ENCODE peak calls at places on chromosome 14, in seven cellular contexts. J is activated CD4-positive, alpha-beta T cell treated with anti-CD3 and anti-CD28 coated beads, Interleukin-2, amount 50 U/mL, for 4 hours; R is Kasumi-1; B is vagina; X is SW480; P is caudate nucleus; Z is smooth muscle cell of the brain vasculature. G is an unnamed sample.
A peak's percentile ranks its signal among the peaks of the same experiment; 100 is the strongest.

GRCh38 chr14:55086939-55087338 is 35.5 kb downstream of the MAPK1IP1L start:
- DNase-seq in B (no peak), P (no peak), X (no peak), R (no peak), Z (no peak), J (no peak), G (no peak)

GRCh38 chr14:21104448-21105060 is 3.7 kb downstream of the TMEM253 start:
- DNase-seq in R (peak; percentile 84), P (peak; percentile 76), X (peak; percentile 87), J (peak; percentile 50), Z (peak; percentile 61), B (no peak), G (no peak)

GRCh38 chr14:72826039-72826438 is 67.9 kb downstream of the DPF3 start:
- DNase-seq in J (no peak), X (no peak), P (no peak), R (no peak), Z (no peak), B (no peak), G (no peak)

GRCh38 chr14:98501335-98501734 is 770.7 kb downstream of the BCL11B start:
- DNase-seq in Z (no peak), X (peak; percentile 63), P (no peak), J (no peak), R (no peak), B (no peak), G (peak; percentile 92)

GRCh38 chr14:93303659-93304058 is 29.2 kb downstream of the BTBD7 start:
- DNase-seq in J (no peak), X (no peak), R (no peak), Z (no peak), P (no peak), B (no peak), G (no peak)

GRCh38 chr14:51597511-51597920 is 54.2 kb upstream of the FRMD6 start:
- DNase-seq in P (no peak), Z (no peak), J (no peak), B (no peak), X (no peak), R (no peak), G (no peak)

GRCh38 chr14:105192866-105193731 is 12.0 kb upstream of the NUDT14 start:
- DNase-seq in B (no peak), P (no peak), R (peak; percentile 50), Z (no peak), X (no peak), J (peak; percentile 29), G (no peak)

GRCh38 chr14:55077691-55078151 is 26.3 kb downstream of the MAPK1IP1L start:
- DNase-seq in X (peak; percentile 91), P (no peak), B (no peak), J (no peak), R (no peak), Z (no peak), G (peak; percentile 95)

GRCh38 chr14:75323571-75323970 is 44.9 kb downstream of the FOS start:
- DNase-seq in R (no peak), B (no peak), J (no peak), Z (no peak), P (no peak), X (no peak), G (no peak)

GRCh38 chr14:36111822-36112583 is 64.5 kb downstream of the PTCSC3 start:
- DNase-seq in Z (no peak), B (no peak), R (no peak), P (no peak), J (no peak), X (no peak), G (no peak)

GRCh38 chr14:21275261-21275858 is 4.5 kb upstream of the RPGRIP1 start:
- DNase-seq in B (no peak), P (no peak), R (no peak), X (no peak), Z (no peak), J (no peak), G (no peak)

GRCh38 chr14:69093551-69094421 is 59.1 kb downstream of the DCAF5 start:
- DNase-seq in Z (peak; percentile 40), P (no peak), X (peak; percentile 79), J (no peak), R (peak; percentile 22), B (no peak), G (no peak)

GRCh38 chr14:72416892-72417291 is 477.0 kb downstream of the DPF3 start:
- DNase-seq in X (peak; percentile 78), Z (no peak), J (no peak), P (no peak), R (peak; percentile 34), B (no peak), G (no peak)

GRCh38 chr14:102295301-102295700 is 9.7 kb downstream of the MOK start:
- DNase-seq in P (no peak), X (no peak), R (peak; percentile 42), Z (no peak), B (no peak), J (no peak), G (no peak)

GRCh38 chr14:103052407-103052806 is 4.9 kb downstream of the CDC42BPB start:
- DNase-seq in X (no peak), Z (no peak), J (no peak), B (no peak), R (peak; percentile 79), P (no peak), G (no peak)

GRCh38 chr14:101086926-101087325 is 183.4 kb upstream of the RTL1 start:
- DNase-seq in P (no peak), J (no peak), R (no peak), B (no peak), X (no peak), Z (no peak), G (no peak)

GRCh38 chr14:105075364-105076295 is 10.4 kb upstream of the GPR132 start:
- DNase-seq in B (peak; percentile 84), R (peak; percentile 81), Z (no peak), J (no peak), X (no peak), P (no peak), G (no peak)

GRCh38 chr14:39229222-39229543 is 4.5 kb upstream of the MIA2 start:
- DNase-seq in P (no peak), B (no peak), J (peak; percentile 11), X (no peak), Z (no peak), R (peak; percentile 44), G (no peak)

GRCh38 chr14:76227450-76228050 is 75.8 kb downstream of the GPATCH2L start:
- DNase-seq in P (no peak), J (no peak), X (no peak), B (no peak), R (no peak), Z (no peak), G (no peak)

GRCh38 chr14:87002831-87003230 is 990.2 kb downstream of the GALC start:
- DNase-seq in R (no peak), J (no peak), P (no peak), X (no peak), B (no peak), Z (no peak), G (no peak)

GRCh38 chr14:54211562-54212308 is 185.1 kb upstream of the CDKN3 start:
- DNase-seq in J (no peak), Z (no peak), P (no peak), B (no peak), R (no peak), X (peak; percentile 23), G (peak; percentile 42)

GRCh38 chr14:63517354-63517753 is 25.8 kb downstream of the PPP2R5E start:
- DNase-seq in B (no peak), X (no peak), R (no peak), J (no peak), Z (no peak), P (no peak), G (no peak)